ENCODE peak calls at places on chromosomes 12 and 14, in seven cellular contexts. C, Q, Y, E, S, J and V are unnamed samples.

GRCh38 chr12:92721668-92722067 is 18.9 kb downstream of the PLEKHG7 start:
- DNase-seq in Q (no peak), E (no peak), J (no peak), C (no peak), S (no peak), Y (no peak), V (no peak)

GRCh38 chr12:8829128-8829524 is 6.7 kb downstream of the A2ML1 start:
- DNase-seq in S (no peak), J (no peak), Y (no peak), C (no peak), E (no peak), Q (no peak), V (no peak)

GRCh38 chr14:103078860-103079587 is 5.0 kb upstream of the LBHD2 start:
- DNase-seq in J (no peak), Y (no peak), C (no peak), E (no peak), S (no peak), Q (no peak), V (peak; percentile 18)

GRCh38 chr14:73634333-73634833 is 10.4 kb upstream of the DNAL1 start:
- DNase-seq in Y (peak; percentile 82), E (no peak), Q (peak; percentile 28), S (peak; percentile 45), C (peak; percentile 64), J (peak; percentile 18), V (peak; percentile 91)

GRCh38 chr12:125070117-125070516 is 4.9 kb downstream of the AACS start:
- DNase-seq in Q (no peak), J (no peak), E (no peak), C (no peak), S (peak; percentile 63), Y (peak; percentile 62), V (peak; percentile 54)

GRCh38 chr14:73339846-73340565 is 102.7 kb downstream of the PAPLN start:
- DNase-seq in Q (no peak), J (no peak), E (no peak), C (no peak), S (peak; percentile 81), Y (peak; percentile 5), V (no peak)

GRCh38 chr14:55874785-55875184 is 243.4 kb upstream of the PELI2 start:
- DNase-seq in C (no peak), J (no peak), E (no peak), Q (no peak), S (no peak), Y (no peak), V (no peak)

GRCh38 chr12:127760996-127761395 is 506.0 kb upstream of the TMEM132C start:
- DNase-seq in Y (peak; percentile 2), Q (no peak), J (no peak), S (no peak), E (no peak), C (no peak), V (peak; percentile 11)

GRCh38 chr12:47763481-47764344 is 5.0 kb upstream of the RAPGEF3 start:
- DNase-seq in E (no peak), Y (no peak), C (no peak), S (no peak), Q (no peak), J (no peak), V (no peak)

GRCh38 chr14:91403069-91403600 is 14.5 kb downstream of the CCDC88C start:
- DNase-seq in J (no peak), E (no peak), Q (no peak), Y (no peak), S (no peak), C (no peak), V (peak; percentile 41)

GRCh38 chr12:124392271-124392990 is 97.5 kb downstream of the RFLNA start:
- DNase-seq in E (peak; percentile 90), C (peak; percentile 42), S (peak; percentile 44), Q (peak; percentile 80), Y (peak; percentile 55), J (peak; percentile 41), V (peak; percentile 93)

GRCh38 chr12:76460807-76461206 is 98.8 kb downstream of the OSBPL8 start:
- DNase-seq in Y (no peak), S (no peak), J (no peak), C (no peak), Q (no peak), E (no peak), V (no peak)

GRCh38 chr12:16359512-16360491 is 12.4 kb downstream of the MGST1 start:
- DNase-seq in Y (peak; percentile 82), Q (peak; percentile 70), E (peak; percentile 41), C (peak; percentile 91), J (no peak), S (peak; percentile 74), V (peak; percentile 22)

GRCh38 chr12:68287106-68287505 is 33.7 kb upstream of the IL22 start:
- DNase-seq in C (no peak), J (no peak), Y (no peak), E (no peak), S (no peak), Q (no peak), V (no peak)

GRCh38 chr12:116310082-116310481 is 32.6 kb upstream of the MED13L start:
- DNase-seq in Y (no peak), S (no peak), E (no peak), Q (no peak), J (no peak), C (no peak), V (no peak)

GRCh38 chr14:54627718-54628345 is 60.9 kb downstream of the SAMD4A start:
- DNase-seq in Q (peak; percentile 77), S (no peak), J (peak; percentile 29), C (no peak), E (no peak), Y (peak; percentile 56), V (peak; percentile 55)

GRCh38 chr14:30227871-30228270 is 300.2 kb upstream of the PRKD1 start:
- DNase-seq in S (no peak), C (no peak), Q (peak; percentile 82), E (no peak), Y (no peak), J (no peak), V (no peak)

GRCh38 chr12:75437564-75437963 is 43.0 kb upstream of the GLIPR1 start:
- DNase-seq in E (no peak), S (no peak), Q (peak; percentile 54), J (no peak), Y (no peak), C (no peak), V (no peak)

GRCh38 chr12:130655881-130656280 is 60.2 kb downstream of the RIMBP2 start:
- DNase-seq in J (no peak), S (no peak), Y (no peak), E (no peak), Q (no peak), C (no peak), V (no peak)

DNA sequence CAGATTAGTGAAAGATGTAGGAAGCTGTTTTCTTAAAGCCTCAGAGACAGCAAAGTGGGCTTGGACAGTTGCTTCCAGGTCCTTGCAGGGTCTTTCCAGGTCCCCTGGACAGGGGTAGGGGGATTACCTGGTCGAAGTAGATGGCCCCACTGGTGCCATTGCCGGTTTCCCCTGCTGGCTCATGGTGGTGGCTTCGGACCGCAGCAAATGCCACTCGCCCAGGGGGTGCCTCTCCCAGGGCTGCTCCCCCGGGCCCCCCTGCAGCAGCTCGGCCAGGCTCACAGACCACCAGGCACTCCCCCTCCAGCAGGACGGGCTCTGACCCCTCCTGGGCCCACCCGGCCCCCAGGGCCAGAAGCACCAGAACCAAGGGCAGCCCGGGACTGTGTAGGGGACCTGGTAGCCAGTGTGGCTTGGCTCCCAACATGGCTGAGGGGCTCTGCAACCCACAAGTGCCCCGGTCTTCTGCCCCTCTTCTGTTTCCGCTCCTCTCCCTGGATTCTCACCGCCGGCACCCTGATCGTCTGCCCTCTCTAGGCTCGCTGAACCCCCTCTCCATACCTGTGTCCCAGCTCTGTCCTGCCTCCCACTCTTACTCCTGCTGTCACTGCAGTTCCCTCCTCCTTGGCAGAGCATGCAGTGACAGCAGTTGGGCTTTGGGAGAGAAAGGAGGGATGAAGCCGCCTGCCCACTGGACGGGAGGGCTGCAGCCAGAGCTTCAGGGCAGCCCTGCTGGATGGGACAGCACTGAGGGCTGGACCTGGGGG is 657 bp downstream of the CBLN3 start:
- DNase-seq in E (no peak), Y (no peak), C (no peak), J (no peak), Q (peak; percentile 33), S (no peak), V (peak; percentile 68)
- H3K4me3 ChIP-seq in E (no peak overlapping the region), Y (no peak overlapping the region), C (peak overlapping the region; percentile 67), J (peak overlapping the region; percentile 94), Q (peak overlapping the region; percentile 97), S (peak overlapping the region; percentile 56), V (no peak overlapping the region)

GRCh38 chr12:103799504-103800251 is 41.4 kb downstream of the NT5DC3 start:
- DNase-seq in C (no peak), E (peak; percentile 28), Y (no peak), Q (peak; percentile 50), J (no peak), S (no peak), V (no peak)
- H3K4me3 ChIP-seq in C (no peak overlapping the region), E (no peak overlapping the region), Y (no peak overlapping the region), Q (no peak overlapping the region), J (no peak overlapping the region), S (no peak overlapping the region), V (no peak overlapping the region)

GRCh38 chr12:96338852-96339478 is 61.3 kb downstream of the CDK17 start:
- DNase-seq in Q (no peak), E (no peak), J (no peak), Y (no peak), S (no peak), C (no peak), V (no peak)

GRCh38 chr12:96347130-96347699 is 53.0 kb downstream of the CDK17 start:
- DNase-seq in J (no peak), C (no peak), E (no peak), S (no peak), Y (no peak), Q (no peak), V (no peak)

GRCh38 chr12:96343347-96343954 is 56.8 kb downstream of the CDK17 start:
- DNase-seq in C (no peak), E (no peak), S (no peak), Y (no peak), J (peak; percentile 46), Q (peak; percentile 23), V (no peak)

GRCh38 chr12:96344124-96344695 is 56.0 kb downstream of the CDK17 start:
- DNase-seq in J (no peak), Y (no peak), S (no peak), E (no peak), C (no peak), Q (no peak), V (no peak)
- H3K4me3 ChIP-seq in J (no peak overlapping the region), Y (no peak overlapping the region), S (no peak overlapping the region), E (no peak overlapping the region), C (no peak overlapping the region), Q (no peak overlapping the region), V (no peak overlapping the region)

DNA sequence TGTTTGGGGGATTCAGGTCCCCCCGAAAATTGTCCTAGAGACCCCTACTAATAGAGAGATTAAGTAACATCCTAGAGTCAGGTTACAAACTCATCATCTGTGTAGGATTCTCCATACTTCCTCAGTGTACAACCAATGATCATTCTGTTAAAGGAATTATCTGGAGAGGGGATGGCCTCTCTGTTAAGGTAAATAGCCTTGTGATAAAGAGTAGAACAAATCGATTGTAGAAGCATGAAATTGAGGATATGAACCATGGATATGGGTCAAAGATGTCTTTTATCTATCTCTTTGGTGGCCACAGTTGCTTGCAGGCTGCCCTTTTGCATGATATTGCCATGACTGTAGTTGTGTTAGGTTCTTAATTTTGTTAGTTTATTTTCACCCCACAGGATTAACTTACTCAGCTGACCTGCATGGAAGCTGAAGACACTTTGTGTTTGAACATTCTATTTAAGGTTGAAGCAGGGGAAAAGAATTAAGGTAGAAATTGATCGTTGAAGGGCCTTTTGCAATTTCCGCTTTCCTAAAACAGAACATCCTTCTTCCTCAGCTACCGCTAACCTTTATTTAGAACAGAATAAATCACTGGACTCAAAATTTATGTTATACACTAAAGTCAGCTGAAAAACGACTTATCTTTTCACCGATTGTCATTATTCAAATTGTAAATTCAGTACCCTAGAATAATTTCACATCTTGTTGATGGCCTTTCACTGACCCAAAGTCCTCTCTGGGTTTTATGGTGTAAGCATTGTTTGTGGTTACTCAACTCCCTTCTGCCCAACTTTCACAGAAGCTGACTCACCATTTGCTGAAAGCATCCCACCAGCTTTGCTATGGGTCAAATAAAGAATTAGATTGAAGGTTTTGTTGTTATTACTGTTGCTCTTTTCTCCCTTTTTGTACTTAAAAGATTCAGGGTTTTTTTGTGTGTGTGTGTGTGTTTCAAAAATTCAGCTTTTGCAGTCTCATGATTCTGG is 52.3 kb downstream of the IRAK3 start:
- DNase-seq in J (no peak), S (no peak), C (no peak), Q (peak; percentile 89), Y (no peak), E (no peak), V (no peak)
- H3K4me3 ChIP-seq in J (no peak overlapping the region), S (no peak overlapping the region), C (no peak overlapping the region), Q (no peak overlapping the region), Y (no peak overlapping the region), E (no peak overlapping the region), V (no peak overlapping the region)